ENCODE peak calls at places on chromosomes 4 and X, in seven cellular contexts. One of them, this sample, is unnamed.

GRCh38 chrX:63560601-63561218 is 209.6 kb upstream of the SPIN4 start:
- DNase-seq in transverse colon: peak; percentile 62
- DNase-seq in tibial nerve: peak; percentile 12
- DNase-seq in neuronal stem cell: peak; percentile 53
- DNase-seq in left ventricle myocardium inferior: peak; percentile 35
- DNase-seq in Karpas-422: peak; percentile 91
- DNase-seq in left lung: peak; percentile 57
- DNase-seq in this sample: peak; percentile 79

GRCh38 chrX:69136546-69137331 is 28.5 kb downstream of the PJA1 start:
- DNase-seq in tibial nerve: peak; percentile 19
- DNase-seq in Karpas-422: no peak
- DNase-seq in transverse colon: no peak
- DNase-seq in neuronal stem cell: peak; percentile 40
- DNase-seq in left ventricle myocardium inferior: peak; percentile 47
- DNase-seq in left lung: no peak
- DNase-seq in this sample: peak; percentile 55

GRCh38 chr4:95641571-95641970 is 92.8 kb upstream of the UNC5C start:
- DNase-seq in neuronal stem cell: no peak
- DNase-seq in tibial nerve: no peak
- DNase-seq in left ventricle myocardium inferior: no peak
- DNase-seq in Karpas-422: no peak
- DNase-seq in transverse colon: no peak
- DNase-seq in left lung: no peak
- DNase-seq in this sample: no peak

GRCh38 chr4:145525291-145525740 is 43.7 kb downstream of the SMAD1 start:
- DNase-seq in neuronal stem cell: no peak
- DNase-seq in left lung: no peak
- DNase-seq in Karpas-422: no peak
- DNase-seq in transverse colon: no peak
- DNase-seq in tibial nerve: no peak
- DNase-seq in left ventricle myocardium inferior: no peak
- DNase-seq in this sample: no peak

GRCh38 chrX:69170319-69170718 is 5.1 kb upstream of the PJA1 start:
- DNase-seq in left lung: no peak
- DNase-seq in Karpas-422: no peak
- DNase-seq in tibial nerve: no peak
- DNase-seq in transverse colon: no peak
- DNase-seq in neuronal stem cell: no peak
- DNase-seq in left ventricle myocardium inferior: no peak
- DNase-seq in this sample: no peak

GRCh38 chr4:39641451-39641850 is 2.8 kb upstream of the SMIM14 start:
- DNase-seq in Karpas-422: peak; percentile 36
- DNase-seq in transverse colon: no peak
- DNase-seq in neuronal stem cell: no peak
- DNase-seq in left ventricle myocardium inferior: no peak
- DNase-seq in tibial nerve: no peak
- DNase-seq in left lung: no peak
- DNase-seq in this sample: no peak

GRCh38 chr4:17613761-17614415 is 553 bp upstream of the MED28 start:
- DNase-seq in left lung: no peak
- DNase-seq in transverse colon: no peak
- DNase-seq in tibial nerve: no peak
- DNase-seq in Karpas-422: peak; percentile 43
- DNase-seq in neuronal stem cell: peak; percentile 3
- DNase-seq in left ventricle myocardium inferior: no peak
- DNase-seq in this sample: no peak

GRCh38 chr4:147846318-147847135 is 114.6 kb downstream of the ARHGAP10 start:
- DNase-seq in transverse colon: no peak
- DNase-seq in left lung: no peak
- DNase-seq in tibial nerve: no peak
- DNase-seq in Karpas-422: no peak
- DNase-seq in left ventricle myocardium inferior: no peak
- DNase-seq in neuronal stem cell: no peak
- DNase-seq in this sample: no peak

GRCh38 chr4:78989697-78990270 is 50.5 kb upstream of the PAQR3 start:
- DNase-seq in Karpas-422: no peak
- DNase-seq in neuronal stem cell: no peak
- DNase-seq in tibial nerve: no peak
- DNase-seq in transverse colon: no peak
- DNase-seq in left ventricle myocardium inferior: no peak
- DNase-seq in left lung: no peak
- DNase-seq in this sample: no peak

GRCh38 chr4:13645075-13645474 is 17.6 kb upstream of the BOD1L1 start:
- DNase-seq in left lung: no peak
- DNase-seq in transverse colon: no peak
- DNase-seq in left ventricle myocardium inferior: no peak
- DNase-seq in neuronal stem cell: no peak
- DNase-seq in tibial nerve: no peak
- DNase-seq in Karpas-422: no peak
- DNase-seq in this sample: no peak

GRCh38 chr4:183873389-183874185 is 31.5 kb upstream of the STOX2 start:
- DNase-seq in transverse colon: no peak
- DNase-seq in left lung: no peak
- DNase-seq in left ventricle myocardium inferior: no peak
- DNase-seq in tibial nerve: no peak
- DNase-seq in neuronal stem cell: no peak
- DNase-seq in Karpas-422: no peak
- DNase-seq in this sample: no peak

GRCh38 chr4:148311493-148311892 is 130.7 kb downstream of the NR3C2 start:
- DNase-seq in left lung: no peak
- DNase-seq in neuronal stem cell: no peak
- DNase-seq in Karpas-422: no peak
- DNase-seq in transverse colon: no peak
- DNase-seq in left ventricle myocardium inferior: no peak
- DNase-seq in tibial nerve: no peak
- DNase-seq in this sample: no peak

GRCh38 chr4:22099896-22100295 is 151.3 kb upstream of the KCNIP4 start:
- DNase-seq in left ventricle myocardium inferior: no peak
- DNase-seq in neuronal stem cell: no peak
- DNase-seq in tibial nerve: no peak
- DNase-seq in transverse colon: no peak
- DNase-seq in left lung: no peak
- DNase-seq in Karpas-422: no peak
- DNase-seq in this sample: no peak

GRCh38 chr4:119025440-119025839 is 110.2 kb upstream of the MYOZ2 start:
- DNase-seq in Karpas-422: no peak
- DNase-seq in left ventricle myocardium inferior: peak; percentile 37
- DNase-seq in neuronal stem cell: no peak
- DNase-seq in transverse colon: peak; percentile 77
- DNase-seq in tibial nerve: peak; percentile 36
- DNase-seq in left lung: peak; percentile 61
- DNase-seq in this sample: peak; percentile 77

GRCh38 chrX:140715787-140716186 is 6.2 kb downstream of the LINC00632 start:
- DNase-seq in neuronal stem cell: no peak
- DNase-seq in left lung: no peak
- DNase-seq in tibial nerve: no peak
- DNase-seq in Karpas-422: no peak
- DNase-seq in transverse colon: no peak
- DNase-seq in left ventricle myocardium inferior: no peak
- DNase-seq in this sample: no peak

GRCh38 chrX:101749436-101749835 is 89.8 kb upstream of the ARMCX2 start:
- DNase-seq in tibial nerve: no peak
- DNase-seq in transverse colon: no peak
- DNase-seq in left ventricle myocardium inferior: no peak
- DNase-seq in Karpas-422: no peak
- DNase-seq in neuronal stem cell: no peak
- DNase-seq in left lung: no peak
- DNase-seq in this sample: no peak

GRCh38 chr4:10084651-10085320 is 31.8 kb downstream of the WDR1 start:
- DNase-seq in tibial nerve: no peak
- DNase-seq in left lung: peak; percentile 16
- DNase-seq in transverse colon: peak; percentile 5
- DNase-seq in left ventricle myocardium inferior: peak; percentile 17
- DNase-seq in Karpas-422: no peak
- DNase-seq in neuronal stem cell: no peak
- DNase-seq in this sample: peak; percentile 68

GRCh38 chr4:168451744-168452394 is 28.4 kb downstream of the DDX60L start:
- DNase-seq in tibial nerve: no peak
- DNase-seq in left lung: no peak
- DNase-seq in left ventricle myocardium inferior: no peak
- DNase-seq in neuronal stem cell: no peak
- DNase-seq in Karpas-422: no peak
- DNase-seq in transverse colon: no peak
- DNase-seq in this sample: no peak

GRCh38 chr4:7110546-7110945 is 42.7 kb upstream of the GRPEL1 start:
- DNase-seq in Karpas-422: no peak
- DNase-seq in neuronal stem cell: no peak
- DNase-seq in transverse colon: no peak
- DNase-seq in tibial nerve: no peak
- DNase-seq in left ventricle myocardium inferior: no peak
- DNase-seq in left lung: no peak
- DNase-seq in this sample: no peak

GRCh38 chr4:72690782-72691181 is 121.8 kb upstream of the ADAMTS3 start:
- DNase-seq in left lung: no peak
- DNase-seq in neuronal stem cell: no peak
- DNase-seq in left ventricle myocardium inferior: no peak
- DNase-seq in tibial nerve: no peak
- DNase-seq in transverse colon: no peak
- DNase-seq in Karpas-422: no peak
- DNase-seq in this sample: no peak

GRCh38 chr4:185874516-185875230 is 62.7 kb upstream of the SORBS2 start:
- DNase-seq in tibial nerve: no peak
- DNase-seq in Karpas-422: no peak
- DNase-seq in neuronal stem cell: no peak
- DNase-seq in transverse colon: no peak
- DNase-seq in left ventricle myocardium inferior: no peak
- DNase-seq in left lung: no peak
- DNase-seq in this sample: no peak

GRCh38 chr4:82951196-82951595 is 50.7 kb downstream of the THAP9 start:
- DNase-seq in left lung: no peak
- DNase-seq in left ventricle myocardium inferior: no peak
- DNase-seq in tibial nerve: no peak
- DNase-seq in neuronal stem cell: no peak
- DNase-seq in Karpas-422: peak; percentile 19
- DNase-seq in transverse colon: no peak
- DNase-seq in this sample: no peak

GRCh38 chr4:137627938-137628460 is 95.7 kb upstream of the PCDH18 start:
- DNase-seq in Karpas-422: no peak
- DNase-seq in tibial nerve: no peak
- DNase-seq in left ventricle myocardium inferior: no peak
- DNase-seq in neuronal stem cell: no peak
- DNase-seq in transverse colon: no peak
- DNase-seq in left lung: no peak
- DNase-seq in this sample: no peak

DNA sequence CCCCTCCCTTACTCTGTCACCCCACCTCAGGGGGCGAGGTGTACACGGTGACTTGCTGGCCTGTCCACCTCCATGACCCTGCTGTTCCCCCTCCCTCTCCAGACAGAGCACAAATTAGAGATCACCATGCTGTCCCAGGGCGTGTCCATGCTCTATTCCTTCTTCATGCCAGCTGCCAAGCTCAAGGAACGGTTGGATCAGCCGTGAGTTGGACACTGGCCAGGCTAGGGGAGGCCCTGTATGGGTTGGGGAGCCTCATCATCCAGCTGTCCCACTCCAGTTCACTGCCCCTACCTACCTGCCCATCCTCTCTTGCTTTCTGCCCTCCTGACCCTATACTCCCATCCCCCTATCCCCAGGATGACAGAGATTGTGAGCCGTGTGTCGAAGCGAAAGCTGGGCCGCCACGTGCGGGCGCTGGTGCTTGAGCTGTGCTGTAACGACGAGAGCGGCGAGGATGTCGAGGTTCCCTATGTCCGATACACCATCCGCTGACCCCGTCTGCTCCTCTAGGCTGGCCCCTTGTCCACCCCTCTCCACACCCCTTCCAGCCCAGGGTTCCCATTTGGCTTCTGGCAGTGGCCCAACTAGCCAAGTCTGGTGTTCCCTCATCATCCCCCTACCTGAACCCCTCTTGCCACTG is 3.9 kb upstream of the CDK16 start:
- DNase-seq in left lung: no peak
- DNase-seq in tibial nerve: no peak
- DNase-seq in neuronal stem cell: no peak
- DNase-seq in transverse colon: no peak
- DNase-seq in left ventricle myocardium inferior: no peak
- DNase-seq in Karpas-422: no peak
- DNase-seq in this sample: no peak
- H3K36me3 ChIP-seq in left lung: peaks cover 3% of the 10 kb centered on the region
- H3K36me3 ChIP-seq in tibial nerve: no peaks in the 10 kb centered on the region
- H3K36me3 ChIP-seq in neuronal stem cell: peaks cover 54% of the 10 kb centered on the region
- H3K36me3 ChIP-seq in transverse colon: no peaks in the 10 kb centered on the region
- H3K36me3 ChIP-seq in left ventricle myocardium inferior: peaks cover 59% of the 10 kb centered on the region
- H3K36me3 ChIP-seq in Karpas-422: peaks cover 45% of the 10 kb centered on the region
- H3K36me3 ChIP-seq in this sample: no peaks in the 10 kb centered on the region

GRCh38 chrX:131746491-131746968 is 202.7 kb downstream of the OR13H1 start:
- DNase-seq in neuronal stem cell: no peak
- DNase-seq in left ventricle myocardium inferior: no peak
- DNase-seq in tibial nerve: no peak
- DNase-seq in transverse colon: peak; percentile 89
- DNase-seq in left lung: peak; percentile 77
- DNase-seq in Karpas-422: peak; percentile 97
- DNase-seq in this sample: peak; percentile 91
- H3K4me3 ChIP-seq in neuronal stem cell: no peak overlapping the region
- H3K4me3 ChIP-seq in left ventricle myocardium inferior: peak overlapping the region; percentile 34
- H3K4me3 ChIP-seq in tibial nerve: peak overlapping the region; percentile 34
- H3K4me3 ChIP-seq in transverse colon: no peak overlapping the region
- H3K4me3 ChIP-seq in left lung: no peak overlapping the region
- H3K4me3 ChIP-seq in Karpas-422: peak overlapping the region; percentile 74
- H3K4me3 ChIP-seq in this sample: no peak overlapping the region

GRCh38 chr4:1115528-1116293 is 2.3 kb upstream of the RNF212 start:
- DNase-seq in tibial nerve: no peak
- DNase-seq in neuronal stem cell: no peak
- DNase-seq in left ventricle myocardium inferior: no peak
- DNase-seq in Karpas-422: no peak
- DNase-seq in left lung: no peak
- DNase-seq in transverse colon: no peak
- DNase-seq in this sample: no peak

GRCh38 chr4:1112174-1112820 is 1.1 kb downstream of the RNF212 start:
- DNase-seq in transverse colon: no peak
- DNase-seq in left ventricle myocardium inferior: no peak
- DNase-seq in neuronal stem cell: no peak
- DNase-seq in Karpas-422: no peak
- DNase-seq in tibial nerve: no peak
- DNase-seq in left lung: no peak
- DNase-seq in this sample: no peak

GRCh38 chr4:1111259-1111809 is 2.0 kb downstream of the RNF212 start:
- DNase-seq in Karpas-422: no peak
- DNase-seq in left lung: no peak
- DNase-seq in transverse colon: no peak
- DNase-seq in left ventricle myocardium inferior: no peak
- DNase-seq in neuronal stem cell: no peak
- DNase-seq in tibial nerve: no peak
- DNase-seq in this sample: no peak

GRCh38 chr4:1112821-1113182 is 562 bp downstream of the RNF212 start:
- DNase-seq in left ventricle myocardium inferior: no peak
- DNase-seq in neuronal stem cell: no peak
- DNase-seq in transverse colon: no peak
- DNase-seq in Karpas-422: no peak
- DNase-seq in left lung: no peak
- DNase-seq in tibial nerve: no peak
- DNase-seq in this sample: no peak

GRCh38 chr4:1113311-1114009 is at the start of gene RNF212:
- DNase-seq in neuronal stem cell: no peak
- DNase-seq in Karpas-422: no peak
- DNase-seq in left ventricle myocardium inferior: no peak
- DNase-seq in left lung: no peak
- DNase-seq in tibial nerve: no peak
- DNase-seq in transverse colon: peak; percentile 36
- DNase-seq in this sample: no peak
- H3K27me3 ChIP-seq in neuronal stem cell: no peaks in the 10 kb centered on the region
- H3K27me3 ChIP-seq in Karpas-422: no peaks in the 10 kb centered on the region
- H3K27me3 ChIP-seq in left ventricle myocardium inferior: peaks cover 91% of the 10 kb centered on the region
- H3K27me3 ChIP-seq in left lung: peaks cover 4% of the 10 kb centered on the region
- H3K27me3 ChIP-seq in tibial nerve: no peaks in the 10 kb centered on the region
- H3K27me3 ChIP-seq in transverse colon: peaks cover 25% of the 10 kb centered on the region
- H3K27me3 ChIP-seq in this sample: no peaks in the 10 kb centered on the region

GRCh38 chr4:3518511-3518880 is 13.7 kb downstream of the LRPAP1 start:
- DNase-seq in left lung: peak; percentile 27
- DNase-seq in transverse colon: peak; percentile 4
- DNase-seq in left ventricle myocardium inferior: peak; percentile 7
- DNase-seq in tibial nerve: no peak
- DNase-seq in neuronal stem cell: no peak
- DNase-seq in Karpas-422: no peak
- DNase-seq in this sample: peak; percentile 37
- H3K36me3 ChIP-seq in left lung: peaks cover 3% of the 10 kb centered on the region
- H3K36me3 ChIP-seq in transverse colon: no peaks in the 10 kb centered on the region
- H3K36me3 ChIP-seq in left ventricle myocardium inferior: peaks cover 97% of the 10 kb centered on the region
- H3K36me3 ChIP-seq in tibial nerve: peaks cover 24% of the 10 kb centered on the region
- H3K36me3 ChIP-seq in neuronal stem cell: peaks cover 65% of the 10 kb centered on the region
- H3K36me3 ChIP-seq in Karpas-422: no peaks in the 10 kb centered on the region
- H3K36me3 ChIP-seq in this sample: peaks cover 4% of the 10 kb centered on the region

This sample was measured in aorta.